ENCODE peak calls at places on chromosomes 16 and 17, in seven cellular contexts. K, Z, B, P, G, U and I are unnamed samples.

GRCh38 chr17:28252436-28252835 is 66.6 kb upstream of the TMEM97 start:
- DNase-seq in U (no peak), Z (no peak), B (no peak), G (no peak), K (no peak), P (peak), I (no peak)

GRCh38 chr17:38562215-38562569 is 43.6 kb downstream of the SRCIN1 start:
- DNase-seq in B (no peak), K (no peak), U (no peak), P (no peak), Z (no peak), G (no peak), I (no peak)

GRCh38 chr17:40349477-40350409 is 14.8 kb downstream of the GJD3 start:
- DNase-seq in P (no peak), G (peak), U (peak), B (peak), Z (peak), K (no peak), I (no peak)

GRCh38 chr17:9918352-9918751 is 13.3 kb upstream of the RCVRN start:
- DNase-seq in G (no peak), Z (no peak), B (no peak), P (no peak), K (no peak), U (no peak), I (no peak)

GRCh38 chr17:10628756-10629155 is 28.4 kb downstream of the MYH3 start:
- DNase-seq in P (no peak), G (no peak), U (no peak), K (no peak), B (no peak), Z (no peak), I (no peak)

GRCh38 chr16:22007159-22007508 is 777 bp upstream of the MOSMO start:
- DNase-seq in U (no peak), K (no peak), B (no peak), P (no peak), G (no peak), Z (no peak), I (no peak)

GRCh38 chr17:16934133-16934795 is 37.7 kb downstream of the TNFRSF13B start:
- DNase-seq in G (no peak), Z (no peak), B (no peak), P (no peak), U (no peak), K (no peak), I (no peak)

GRCh38 chr16:88370365-88370764 is 12.4 kb upstream of the ZNF469 start:
- DNase-seq in G (no peak), U (no peak), P (no peak), K (no peak), B (no peak), Z (no peak), I (no peak)

GRCh38 chr17:33498069-33498468 is 205.0 kb upstream of the ASIC2 start:
- DNase-seq in U (peak), P (no peak), Z (no peak), G (no peak), K (no peak), B (no peak), I (peak)

GRCh38 chr16:19153876-19154275 is 14.2 kb upstream of the SYT17 start:
- DNase-seq in P (no peak), U (no peak), G (peak), B (no peak), K (peak), Z (no peak), I (no peak)

GRCh38 chr17:7407033-7407432 is 612 bp upstream of the NLGN2 start:
- DNase-seq in Z (no peak), G (no peak), K (no peak), U (no peak), P (no peak), B (no peak), I (no peak)

GRCh38 chr17:49471089-49471683 is 23.9 kb upstream of the NGFR start:
- DNase-seq in U (peak), G (no peak), K (no peak), P (peak), Z (no peak), B (no peak), I (peak)

GRCh38 chr16:87464691-87465300 is 28.0 kb downstream of the ZCCHC14 start:
- DNase-seq in U (peak), G (peak), P (peak), Z (peak), B (peak), K (peak), I (peak)

GRCh38 chr17:68738044-68738443 is 136.9 kb upstream of the FAM20A start:
- DNase-seq in K (no peak), B (no peak), G (no peak), U (peak), P (no peak), Z (peak), I (peak)

GRCh38 chr17:376936-377863 is 24.6 kb upstream of the RPH3AL start:
- DNase-seq in G (no peak), B (peak), P (no peak), U (no peak), K (no peak), Z (no peak), I (peak)

GRCh38 chr17:34370997-34371395 is 8.0 kb upstream of the CCL1 start:
- DNase-seq in Z (no peak), B (no peak), U (no peak), K (peak), G (no peak), P (no peak), I (peak)

GRCh38 chr16:73536931-73537330 is 489.0 kb upstream of the ZFHX3 start:
- DNase-seq in Z (no peak), U (no peak), G (no peak), K (no peak), P (no peak), B (no peak), I (no peak)

GRCh38 chr16:15856901-15857778 is at the start of gene MYH11:
- DNase-seq in Z (no peak), B (no peak), P (no peak), G (no peak), K (no peak), U (no peak), I (no peak)

GRCh38 chr16:21994856-21995465 is 6.0 kb downstream of the PDZD9 start:
- DNase-seq in P (no peak), U (no peak), K (no peak), G (no peak), Z (no peak), B (no peak), I (no peak)

GRCh38 chr16:4733747-4734062 is 366 bp downstream of the ANKS3 start:
- DNase-seq in U (no peak), G (peak), B (no peak), K (no peak), P (no peak), Z (no peak), I (no peak)

GRCh38 chr16:88978608-88979346 is 1.8 kb upstream of the CBFA2T3 start:
- DNase-seq in K (peak), B (no peak), P (no peak), G (no peak), Z (no peak), U (no peak), I (no peak)

GRCh38 chr17:45873728-45874127 is 20.6 kb upstream of the MAPT start:
- DNase-seq in U (no peak), B (no peak), K (no peak), G (peak), Z (no peak), P (no peak), I (no peak)

GRCh38 chr16:4500283-4500682 is 24.1 kb downstream of the HMOX2 start:
- DNase-seq in B (peak), K (no peak), G (no peak), P (peak), U (peak), Z (peak), I (peak)

GRCh38 chr17:44216674-44217073 is 2.8 kb downstream of the UBTF start:
- DNase-seq in U (no peak), Z (no peak), G (no peak), P (no peak), K (no peak), B (no peak), I (no peak)
- H3K4me3 ChIP-seq in U (no peak), Z (no peak), G (no peak), P (no peak), K (peak), B (no peak), I (no peak)

GRCh38 chr17:41505836-41506767 is 690 bp upstream of the KRT13 start:
- DNase-seq in U (no peak), Z (no peak), P (no peak), B (no peak), G (no peak), K (no peak), I (no peak)

GRCh38 chr17:41504126-41504977 is 1.1 kb downstream of the KRT13 start:
- DNase-seq in Z (no peak), B (no peak), G (no peak), K (no peak), U (no peak), P (no peak), I (peak)

GRCh38 chr17:41500131-41500911 is 5.1 kb downstream of the KRT13 start:
- DNase-seq in U (peak), P (peak), B (no peak), G (no peak), K (no peak), Z (no peak), I (no peak)

GRCh38 chr17:41505007-41505835 is at the start of gene KRT13:
- DNase-seq in B (no peak), P (no peak), G (no peak), K (no peak), U (no peak), Z (no peak), I (no peak)

GRCh38 chr17:41503202-41503601 is 2.2 kb downstream of the KRT13 start:
- DNase-seq in P (no peak), U (no peak), K (no peak), Z (no peak), G (no peak), B (no peak), I (no peak)
- H3K4me3 ChIP-seq in P (no peak), U (no peak), K (no peak), Z (no peak), G (no peak), B (no peak), I (no peak)

GRCh38 chr16:50697881-50698767 is 4.7 kb downstream of the NOD2 start:
- DNase-seq in K (peak), Z (peak), B (peak), U (peak), P (peak), G (no peak), I (peak)
- H3K4me3 ChIP-seq in K (peak), Z (peak), B (peak), U (peak), P (peak), G (no peak), I (peak)

DNA sequence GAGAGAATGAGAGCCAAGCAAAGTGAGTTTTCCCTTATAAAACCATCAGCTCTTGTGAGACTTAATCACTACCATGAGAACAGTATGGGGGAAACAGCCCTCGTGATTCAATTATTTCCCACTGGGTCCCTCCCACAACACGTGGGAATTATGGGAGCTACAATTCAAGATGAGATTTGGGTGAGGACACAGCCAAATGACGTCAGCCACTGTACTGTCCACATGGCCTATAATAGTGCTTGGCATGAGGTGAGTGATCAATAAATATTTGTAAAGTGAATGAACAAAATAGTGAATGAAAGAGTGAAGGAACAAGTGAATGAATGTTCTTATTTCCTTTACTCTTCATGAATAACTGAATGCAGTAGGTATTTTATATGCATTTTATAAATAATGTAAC is 199.1 kb upstream of the GOT2 start:
- DNase-seq in B (no peak), Z (no peak), G (no peak), U (no peak), P (no peak), K (no peak), I (no peak)
- H3K4me3 ChIP-seq in B (no peak), Z (no peak), G (no peak), U (no peak), P (no peak), K (no peak), I (no peak)